ENCODE peak calls at places on chromosome 6, in eight cellular contexts. Q, E, G, D, L, M, F and I are unnamed samples.

GRCh38 chr6:77834591-77834996 is 181.8 kb downstream of the MEI4 start:
- DNase-seq in Q (no peak), E (no peak), G (no peak), D (no peak), L (no peak), M (no peak), F (no peak), I (peak)

GRCh38 chr6:54244430-54244829 is 63.8 kb upstream of the TINAG start:
- DNase-seq in Q (no peak), E (no peak), G (no peak), D (no peak), L (peak), M (peak), F (no peak), I (no peak)

GRCh38 chr6:112214749-112215269 is 39.6 kb downstream of the LAMA4 start:
- DNase-seq in Q (no peak), E (no peak), G (no peak), D (no peak), L (peak), M (no peak), F (no peak), I (no peak)

GRCh38 chr6:100622907-100623692 is 158.4 kb upstream of the SIM1 start:
- DNase-seq in Q (no peak), E (no peak), G (peak), D (no peak), L (no peak), M (peak), F (no peak), I (no peak)

GRCh38 chr6:13517116-13517515 is 29.7 kb upstream of the GFOD1 start:
- DNase-seq in Q (no peak), E (no peak), G (no peak), D (no peak), L (peak), M (no peak), F (no peak), I (no peak)

GRCh38 chr6:150126641-150127291 is 16.1 kb upstream of the PPP1R14C start:
- DNase-seq in Q (no peak), E (no peak), G (no peak), D (no peak), L (no peak), M (no peak), F (no peak), I (no peak)

GRCh38 chr6:32668226-32668747 is 1.8 kb upstream of the HLA-DQB1 start:
- DNase-seq in Q (no peak), E (no peak), G (no peak), D (no peak), L (peak), M (peak), F (peak), I (peak)

GRCh38 chr6:43222418-43223059 is 6.7 kb downstream of the DNPH1 start:
- DNase-seq in Q (no peak), E (no peak), G (no peak), D (no peak), L (no peak), M (no peak), F (no peak), I (no peak)

GRCh38 chr6:2992330-2992979 is 7.2 kb upstream of the NQO2 start:
- DNase-seq in Q (no peak), E (no peak), G (no peak), D (no peak), L (no peak), M (no peak), F (no peak), I (no peak)

GRCh38 chr6:17417817-17418216 is 24.4 kb downstream of the CAP2 start:
- DNase-seq in Q (no peak), E (no peak), G (peak), D (no peak), L (peak), M (peak), F (no peak), I (no peak)

GRCh38 chr6:157222201-157222981 is 100.9 kb downstream of the TMEM242 start:
- DNase-seq in Q (no peak), E (peak), G (no peak), D (peak), L (no peak), M (no peak), F (no peak), I (no peak)

GRCh38 chr6:96164802-96165201 is 149.0 kb downstream of the FUT9 start:
- DNase-seq in Q (no peak), E (no peak), G (no peak), D (no peak), L (no peak), M (no peak), F (no peak), I (no peak)

GRCh38 chr6:331622-332521 is 39.6 kb downstream of the DUSP22 start:
- DNase-seq in Q (peak), E (peak), G (no peak), D (no peak), L (no peak), M (no peak), F (no peak), I (no peak)

GRCh38 chr6:21596379-21597242 is 3.1 kb downstream of the SOX4 start:
- DNase-seq in Q (peak), E (no peak), G (peak), D (peak), L (peak), M (peak), F (no peak), I (peak)

GRCh38 chr6:156258981-156259380 is 518.2 kb upstream of the ARID1B start:
- DNase-seq in Q (no peak), E (no peak), G (no peak), D (no peak), L (no peak), M (no peak), F (no peak), I (no peak)

GRCh38 chr6:120564779-120565178 is 769.5 kb downstream of the TBC1D32 start:
- DNase-seq in Q (no peak), E (no peak), G (no peak), D (no peak), L (no peak), M (no peak), F (no peak), I (no peak)

GRCh38 chr6:14596410-14596809 is 478.8 kb downstream of the CD83 start:
- DNase-seq in Q (no peak), E (no peak), G (peak), D (no peak), L (peak), M (peak), F (no peak), I (peak)

GRCh38 chr6:133889557-133890301 is 816 bp downstream of the TCF21 start:
- DNase-seq in Q (no peak), E (no peak), G (no peak), D (peak), L (no peak), M (peak), F (no peak), I (no peak)

GRCh38 chr6:127550403-127550802 is 26.6 kb upstream of the C6orf58 start:
- DNase-seq in Q (no peak), E (no peak), G (no peak), D (no peak), L (peak), M (peak), F (no peak), I (no peak)

GRCh38 chr6:114315841-114316595 is 26.8 kb downstream of the HS3ST5 start:
- DNase-seq in Q (no peak), E (no peak), G (no peak), D (no peak), L (peak), M (no peak), F (no peak), I (no peak)

GRCh38 chr6:24911983-24912382 is 23.8 kb downstream of the RIPOR2 start:
- DNase-seq in Q (no peak), E (no peak), G (no peak), D (no peak), L (no peak), M (no peak), F (no peak), I (no peak)

GRCh38 chr6:80541186-80541585 is 434.7 kb downstream of the BCKDHB start:
- DNase-seq in Q (no peak), E (no peak), G (peak), D (no peak), L (peak), M (peak), F (no peak), I (no peak)

GRCh38 chr6:143332153-143332845 is 118.2 kb downstream of the ADAT2 start:
- DNase-seq in Q (no peak), E (no peak), G (no peak), D (no peak), L (no peak), M (no peak), F (no peak), I (no peak)

GRCh38 chr6:10719386-10720228 is 3.3 kb upstream of the TMEM14C start:
- DNase-seq in Q (no peak), E (no peak), G (peak), D (peak), L (peak), M (peak), F (no peak), I (no peak)

GRCh38 chr6:15389759-15390723 is 144.2 kb downstream of the JARID2 start:
- DNase-seq in Q (no peak), E (no peak), G (peak), D (no peak), L (peak), M (peak), F (no peak), I (no peak)

GRCh38 chr6:147040521-147040920 is 163.7 kb upstream of the STXBP5 start:
- DNase-seq in Q (no peak), E (no peak), G (no peak), D (no peak), L (no peak), M (no peak), F (no peak), I (no peak)

GRCh38 chr6:150118642-150119041 is 24.2 kb upstream of the PPP1R14C start:
- DNase-seq in Q (no peak), E (no peak), G (no peak), D (no peak), L (peak), M (no peak), F (no peak), I (no peak)

GRCh38 chr6:46555129-46555528 is 63.9 kb upstream of the RCAN2 start:
- DNase-seq in Q (no peak), E (no peak), G (no peak), D (no peak), L (no peak), M (no peak), F (no peak), I (no peak)

GRCh38 chr6:63636516-63636968 is 940 bp downstream of the PHF3 start:
- DNase-seq in Q (no peak), E (no peak), G (peak), D (peak), L (peak), M (peak), F (peak), I (peak)

GRCh38 chr6:125906158-125906998 is 50.2 kb upstream of the HINT3 start:
- DNase-seq in Q (peak), E (no peak), G (peak), D (peak), L (peak), M (peak), F (no peak), I (peak)

GRCh38 chr6:169328112-169328801 is 74.6 kb upstream of the THBS2 start:
- DNase-seq in Q (no peak), E (no peak), G (peak), D (no peak), L (no peak), M (peak), F (no peak), I (no peak)

GRCh38 chr6:116572162-116572561 is 858 bp downstream of the RWDD1 start:
- DNase-seq in Q (no peak), E (no peak), G (peak), D (no peak), L (no peak), M (peak), F (no peak), I (peak)

GRCh38 chr6:160973311-160973710 is 18.3 kb upstream of the MAP3K4 start:
- DNase-seq in Q (no peak), E (no peak), G (peak), D (no peak), L (no peak), M (peak), F (no peak), I (no peak)

GRCh38 chr6:149451361-149452061 is 33.3 kb downstream of the ZC3H12D start:
- DNase-seq in Q (no peak), E (no peak), G (no peak), D (no peak), L (no peak), M (peak), F (no peak), I (no peak)

GRCh38 chr6:125316621-125317020 is 14.9 kb upstream of the HDDC2 start:
- DNase-seq in Q (no peak), E (no peak), G (no peak), D (no peak), L (no peak), M (no peak), F (no peak), I (no peak)

GRCh38 chr6:105170066-105170465 is 9.7 kb downstream of the POPDC3 start:
- DNase-seq in Q (no peak), E (no peak), G (no peak), D (no peak), L (no peak), M (peak), F (no peak), I (no peak)

GRCh38 chr6:41073968-41074691 is 1.4 kb downstream of the NFYA start:
- DNase-seq in Q (no peak), E (no peak), G (peak), D (no peak), L (peak), M (peak), F (no peak), I (no peak)

GRCh38 chr6:170027111-170028043 is 263.5 kb downstream of the DLL1 start:
- DNase-seq in Q (no peak), E (peak), G (no peak), D (peak), L (peak), M (peak), F (no peak), I (peak)